ENCODE peak calls at places on chromosome 2, in nine cellular contexts. R, N, Y, D, V, P, I, M and W are unnamed samples.

GRCh38 chr2:224126001-224126400 is 86.9 kb upstream of the SERPINE2 start:
- DNase-seq in V (peak; percentile 83), M (no peak), Y (no peak), D (no peak), P (no peak), R (no peak), N (no peak), I (no peak), W (no peak)

GRCh38 chr2:23753291-23754006 is 173.5 kb downstream of the ATAD2B start:
- DNase-seq in N (no peak), D (no peak), Y (no peak), P (no peak), R (no peak), I (no peak), M (no peak), V (no peak), W (no peak)

GRCh38 chr2:170253721-170254230 is 75.8 kb downstream of the MYO3B start:
- DNase-seq in R (no peak), N (no peak), V (no peak), I (no peak), D (no peak), P (no peak), Y (no peak), M (no peak), W (no peak)

GRCh38 chr2:109048159-109048558 is 59.1 kb upstream of the EDAR start:
- DNase-seq in V (no peak), I (no peak), N (no peak), Y (no peak), P (no peak), M (no peak), D (no peak), R (no peak), W (no peak)

GRCh38 chr2:205405752-205406151 is 276.5 kb upstream of the NRP2 start:
- DNase-seq in N (no peak), M (no peak), D (no peak), V (no peak), Y (no peak), P (no peak), R (no peak), I (no peak), W (no peak)

GRCh38 chr2:31469648-31470047 is 55.1 kb upstream of the XDH start:
- DNase-seq in D (no peak), N (no peak), Y (no peak), R (no peak), I (no peak), P (no peak), V (no peak), M (no peak), W (no peak)

GRCh38 chr2:218887079-218887478 is 6.4 kb downstream of the WNT10A start:
- DNase-seq in V (no peak), P (no peak), M (no peak), N (peak; percentile 2), Y (no peak), D (no peak), I (no peak), R (no peak), W (no peak)

GRCh38 chr2:130797493-130798435 is 39.0 kb upstream of the ARHGEF4 start:
- DNase-seq in Y (peak; percentile 92), M (peak; percentile 81), D (peak; percentile 92), P (peak; percentile 87), I (peak; percentile 91), V (peak; percentile 92), R (peak; percentile 92), N (peak; percentile 95), W (peak; percentile 85)

GRCh38 chr2:200330351-200331120 is 24.0 kb downstream of the SPATS2L start:
- DNase-seq in V (no peak), N (no peak), P (no peak), Y (no peak), D (no peak), R (no peak), M (no peak), I (no peak), W (no peak)

GRCh38 chr2:203470371-203470770 is 64.7 kb downstream of the RAPH1 start:
- DNase-seq in V (no peak), M (no peak), Y (no peak), N (no peak), P (no peak), D (no peak), R (no peak), I (peak; percentile 45), W (no peak)

GRCh38 chr2:213157242-213157641 is 5.8 kb upstream of the IKZF2 start:
- DNase-seq in Y (no peak), M (no peak), R (no peak), I (no peak), V (no peak), P (no peak), D (no peak), N (no peak), W (no peak)

GRCh38 chr2:156486614-156487013 is 50.4 kb downstream of the GPD2 start:
- DNase-seq in Y (no peak), M (no peak), I (no peak), R (no peak), N (no peak), V (no peak), D (no peak), P (no peak), W (no peak)

GRCh38 chr2:149586898-149587219 is 716 bp downstream of the MMADHC start:
- DNase-seq in D (no peak), P (no peak), I (no peak), Y (no peak), V (no peak), N (no peak), R (no peak), M (no peak), W (no peak)

GRCh38 chr2:149585317-149585885 is 2.2 kb downstream of the MMADHC start:
- DNase-seq in R (no peak), P (no peak), N (no peak), V (no peak), I (no peak), D (no peak), M (no peak), Y (no peak), W (no peak)

GRCh38 chr2:149587950-149588487 is 444 bp upstream of the MMADHC start:
- DNase-seq in P (no peak), D (no peak), V (no peak), R (no peak), N (no peak), I (no peak), M (no peak), Y (no peak), W (no peak)

GRCh38 chr2:149586063-149586462 is 1.5 kb downstream of the MMADHC start:
- DNase-seq in Y (peak; percentile 38), R (no peak), N (no peak), D (no peak), I (no peak), P (no peak), V (no peak), M (no peak), W (no peak)

GRCh38 chr2:149587220-149587949 is at the start of gene MMADHC:
- DNase-seq in D (peak; percentile 97), P (peak; percentile 96), Y (peak; percentile 96), V (peak; percentile 97), R (peak; percentile 96), M (peak; percentile 79), I (peak; percentile 96), N (peak; percentile 96), W (peak; percentile 90)
- TF ChIP-seq POLR2A in D (peak; percentile 76), P (peak; percentile 92), Y (peak; percentile 99), V (peak; percentile 75), R (peak; percentile 80), M (peak; percentile 93), I (no peak), N (peak; percentile 83), W (peak; percentile 94)

GRCh38 chr2:121838561-121838960 is 83.1 kb downstream of the TSN start:
- DNase-seq in R (no peak), N (no peak), V (no peak), M (no peak), D (no peak), P (no peak), Y (no peak), I (no peak), W (no peak)
- H3K9me3 ChIP-seq in R (no peaks in the 10 kb centered on the region), N (no peaks in the 10 kb centered on the region), V (no peaks in the 10 kb centered on the region), M (no peaks in the 10 kb centered on the region), D (no peaks in the 10 kb centered on the region), P (no peaks in the 10 kb centered on the region), Y (no peaks in the 10 kb centered on the region), I (no peaks in the 10 kb centered on the region), W (no peaks in the 10 kb centered on the region)

DNA sequence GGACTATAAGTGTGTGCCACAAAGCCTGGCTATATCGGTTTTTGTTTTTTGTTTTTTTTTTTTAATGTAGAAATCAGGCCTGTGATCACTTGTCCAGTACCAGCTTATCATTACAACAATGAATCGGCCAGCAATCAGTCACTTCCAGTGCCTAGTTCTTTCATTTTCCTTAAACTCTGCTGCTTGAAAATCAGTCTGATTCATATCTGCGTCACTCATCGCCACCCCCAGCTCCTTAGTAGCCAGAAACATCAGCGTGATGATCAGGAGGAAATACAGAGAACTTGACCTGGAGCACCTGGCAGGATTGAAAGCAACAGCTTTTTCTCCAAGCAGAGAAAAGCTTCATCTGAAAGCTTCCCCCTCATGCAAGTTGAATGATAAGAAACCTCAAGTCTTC is 75.4 kb downstream of the SPTBN1 start:
- DNase-seq in P (no peak), N (no peak), I (no peak), V (no peak), R (peak; percentile 69), M (peak; percentile 70), Y (no peak), D (no peak), W (no peak)
- H3K27ac ChIP-seq in P (no peak overlapping the region), N (no peak overlapping the region), I (peak overlapping the region; percentile 54), V (no peak overlapping the region), R (peak overlapping the region; percentile 37), M (peak overlapping the region; percentile 89), Y (no peak overlapping the region), D (no peak overlapping the region), W (no peak overlapping the region)

DNA sequence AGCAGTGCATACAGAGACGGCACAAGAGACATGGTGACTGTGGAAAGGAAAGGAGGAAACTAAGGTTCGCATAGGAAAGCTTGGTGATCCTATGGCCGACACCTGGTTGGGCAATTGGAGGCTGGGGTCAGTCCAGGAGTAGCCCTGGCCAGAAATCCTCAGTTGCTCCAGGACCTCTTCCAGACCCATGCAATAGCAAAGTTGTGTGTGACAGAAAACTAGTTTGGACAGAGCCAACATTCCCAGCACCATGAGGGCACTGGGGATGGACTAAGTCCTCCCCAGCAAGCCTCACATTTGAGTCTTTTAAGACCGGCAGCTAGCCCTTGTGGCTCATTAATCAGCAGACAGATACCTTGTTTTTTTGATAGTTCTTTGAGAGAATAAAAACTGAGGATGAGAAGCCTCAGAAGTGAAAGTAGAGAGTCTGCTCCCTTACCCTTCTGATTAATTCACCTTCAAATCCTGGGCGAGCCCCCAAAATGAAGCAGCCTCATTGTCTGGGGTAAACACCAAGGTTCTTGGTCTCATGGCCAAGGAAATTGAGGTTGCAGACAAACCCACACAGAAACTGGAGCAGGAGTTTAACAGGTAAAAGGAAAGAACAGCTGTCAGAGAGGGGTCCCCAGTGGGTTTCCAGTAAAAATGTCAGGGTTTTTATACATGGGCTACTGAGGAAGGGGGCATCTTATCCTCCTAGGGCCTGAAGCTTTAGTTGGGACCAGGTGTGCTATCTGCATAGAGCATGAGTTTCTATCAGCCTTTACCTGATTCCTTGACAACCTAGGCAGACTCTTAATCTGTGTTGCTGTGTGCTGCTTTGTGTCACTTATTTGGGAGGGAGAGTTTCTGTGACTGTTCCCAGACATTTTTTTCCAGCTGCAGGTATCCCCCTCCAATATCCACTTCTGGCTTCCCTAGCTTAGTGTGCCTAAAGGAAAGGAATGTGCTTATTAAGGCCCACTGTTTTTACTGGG is 39.1 kb downstream of the STK17B start:
- DNase-seq in P (no peak), M (no peak), Y (no peak), N (no peak), D (no peak), I (no peak), R (no peak), V (no peak), W (no peak)
- TF ChIP-seq POLR2A in P (no peak), M (no peak), Y (no peak), N (no peak), D (no peak), I (no peak), R (no peak), V (no peak), W (no peak)

GRCh38 chr2:95382128-95382645 is 20.3 kb upstream of the FAHD2A start:
- DNase-seq in I (no peak), P (no peak), Y (no peak), D (peak; percentile 60), N (no peak), M (no peak), V (no peak), R (no peak), W (no peak)
- H3K9me3 ChIP-seq in I (no peaks in the 10 kb centered on the region), P (no peaks in the 10 kb centered on the region), Y (no peaks in the 10 kb centered on the region), D (no peaks in the 10 kb centered on the region), N (no peaks in the 10 kb centered on the region), M (no peaks in the 10 kb centered on the region), V (no peaks in the 10 kb centered on the region), R (no peaks in the 10 kb centered on the region), W (no peaks in the 10 kb centered on the region)